ENCODE peak calls at places on chromosomes 12 and 14, in four cellular contexts. One of them, this sample, is unnamed.

GRCh38 chr14:32764131-32764530 is 174.5 kb upstream of the NPAS3 start:
- DNase-seq in endothelial cell of umbilical vein: no peak
- DNase-seq in HepG2: no peak
- DNase-seq in A549: no peak
- DNase-seq in this sample: no peak

GRCh38 chr12:13342971-13343370 is 146.4 kb downstream of the EMP1 start:
- DNase-seq in endothelial cell of umbilical vein: no peak
- DNase-seq in A549: no peak
- DNase-seq in HepG2: no peak
- DNase-seq in this sample: no peak

GRCh38 chr14:101926085-101926484 is 38.3 kb upstream of the DYNC1H1 start:
- DNase-seq in endothelial cell of umbilical vein: no peak
- DNase-seq in A549: no peak
- DNase-seq in HepG2: no peak
- DNase-seq in this sample: no peak

GRCh38 chr12:66403746-66404145 is 101.5 kb downstream of the HELB start:
- DNase-seq in A549: no peak
- DNase-seq in HepG2: no peak
- DNase-seq in endothelial cell of umbilical vein: no peak
- DNase-seq in this sample: no peak

GRCh38 chr12:880656-881055 is 68.8 kb downstream of the RAD52 start:
- DNase-seq in endothelial cell of umbilical vein: no peak
- DNase-seq in HepG2: no peak
- DNase-seq in A549: no peak
- DNase-seq in this sample: no peak

GRCh38 chr12:102167821-102168605 is 29.6 kb downstream of the PMCH start:
- DNase-seq in HepG2: no peak
- DNase-seq in A549: no peak
- DNase-seq in endothelial cell of umbilical vein: peak
- DNase-seq in this sample: no peak

GRCh38 chr12:120697344-120697743 is 10.4 kb downstream of the MLEC start:
- DNase-seq in endothelial cell of umbilical vein: no peak
- DNase-seq in HepG2: no peak
- DNase-seq in A549: no peak
- DNase-seq in this sample: no peak

GRCh38 chr14:103002578-103003350 is 54.6 kb downstream of the CDC42BPB start:
- DNase-seq in A549: no peak
- DNase-seq in HepG2: peak
- DNase-seq in endothelial cell of umbilical vein: no peak
- DNase-seq in this sample: peak

GRCh38 chr12:128879898-128880764 is 26.9 kb downstream of the GLT1D1 start:
- DNase-seq in A549: no peak
- DNase-seq in endothelial cell of umbilical vein: no peak
- DNase-seq in HepG2: no peak
- DNase-seq in this sample: no peak

GRCh38 chr14:89750206-89750867 is 204.2 kb downstream of the EFCAB11 start:
- DNase-seq in A549: no peak
- DNase-seq in HepG2: no peak
- DNase-seq in endothelial cell of umbilical vein: no peak
- DNase-seq in this sample: no peak

GRCh38 chr14:96126339-96126770 is 78.3 kb upstream of the BDKRB2 start:
- DNase-seq in HepG2: no peak
- DNase-seq in endothelial cell of umbilical vein: peak
- DNase-seq in A549: no peak
- DNase-seq in this sample: no peak

GRCh38 chr12:122094735-122095561 is 16.4 kb downstream of the MLXIP start:
- DNase-seq in HepG2: no peak
- DNase-seq in endothelial cell of umbilical vein: peak
- DNase-seq in A549: no peak
- DNase-seq in this sample: peak

GRCh38 chr12:127280393-127281275 is 986.3 kb upstream of the TMEM132C start:
- DNase-seq in HepG2: peak
- DNase-seq in endothelial cell of umbilical vein: no peak
- DNase-seq in A549: peak
- DNase-seq in this sample: no peak

GRCh38 chr12:68963456-68963859 is 30.5 kb upstream of the CPM start:
- DNase-seq in endothelial cell of umbilical vein: no peak
- DNase-seq in HepG2: no peak
- DNase-seq in A549: no peak
- DNase-seq in this sample: peak

GRCh38 chr12:89883630-89884364 is 175.2 kb upstream of the ATP2B1 start:
- DNase-seq in HepG2: no peak
- DNase-seq in endothelial cell of umbilical vein: peak
- DNase-seq in A549: no peak
- DNase-seq in this sample: no peak

GRCh38 chr14:71005076-71005475 is 97.8 kb downstream of the PCNX1 start:
- DNase-seq in A549: no peak
- DNase-seq in HepG2: no peak
- DNase-seq in endothelial cell of umbilical vein: no peak
- DNase-seq in this sample: no peak

GRCh38 chr12:55724226-55724939 is 4.2 kb downstream of the RDH5 start:
- DNase-seq in A549: peak
- DNase-seq in HepG2: peak
- DNase-seq in endothelial cell of umbilical vein: peak
- DNase-seq in this sample: peak

GRCh38 chr12:530308-530707 is 70.6 kb downstream of the B4GALNT3 start:
- DNase-seq in endothelial cell of umbilical vein: peak
- DNase-seq in HepG2: no peak
- DNase-seq in A549: no peak
- DNase-seq in this sample: no peak

GRCh38 chr12:10855807-10856206 is 6.5 kb upstream of the PRR4 start:
- DNase-seq in endothelial cell of umbilical vein: no peak
- DNase-seq in HepG2: no peak
- DNase-seq in A549: no peak
- DNase-seq in this sample: no peak

GRCh38 chr12:63319386-63319785 is 168.4 kb upstream of the AVPR1A start:
- DNase-seq in HepG2: no peak
- DNase-seq in endothelial cell of umbilical vein: no peak
- DNase-seq in A549: peak
- DNase-seq in this sample: peak

GRCh38 chr12:105334001-105334400 is 3.5 kb downstream of the C12orf75 start:
- DNase-seq in A549: no peak
- DNase-seq in endothelial cell of umbilical vein: no peak
- DNase-seq in HepG2: no peak
- DNase-seq in this sample: no peak

GRCh38 chr12:57057037-57057436 is 7.1 kb upstream of the MYO1A start:
- DNase-seq in endothelial cell of umbilical vein: no peak
- DNase-seq in A549: no peak
- DNase-seq in HepG2: no peak
- DNase-seq in this sample: no peak

GRCh38 chr14:96635850-96636249 is 133.7 kb downstream of the PAPOLA start:
- DNase-seq in A549: no peak
- DNase-seq in endothelial cell of umbilical vein: no peak
- DNase-seq in HepG2: no peak
- DNase-seq in this sample: no peak

GRCh38 chr14:104697892-104698583 is 8.6 kb downstream of the INF2 start:
- DNase-seq in A549: no peak
- DNase-seq in endothelial cell of umbilical vein: no peak
- DNase-seq in HepG2: no peak
- DNase-seq in this sample: no peak

GRCh38 chr12:132327351-132328171 is 1.8 kb downstream of the GALNT9 start:
- DNase-seq in HepG2: no peak
- DNase-seq in endothelial cell of umbilical vein: peak
- DNase-seq in A549: peak
- DNase-seq in this sample: peak

GRCh38 chr14:95519699-95520098 is 3.2 kb upstream of the SYNE3 start:
- DNase-seq in HepG2: no peak
- DNase-seq in endothelial cell of umbilical vein: peak
- DNase-seq in A549: no peak
- DNase-seq in this sample: peak

GRCh38 chr12:98653866-98654493 is 8.9 kb downstream of the APAF1 start:
- DNase-seq in HepG2: peak
- DNase-seq in A549: peak
- DNase-seq in endothelial cell of umbilical vein: peak
- DNase-seq in this sample: peak

GRCh38 chr12:67545298-67545697 is 103.2 kb upstream of the DYRK2 start:
- DNase-seq in endothelial cell of umbilical vein: no peak
- DNase-seq in HepG2: no peak
- DNase-seq in A549: no peak
- DNase-seq in this sample: peak

GRCh38 chr12:26539131-26539530 is 293.9 kb downstream of the ITPR2 start:
- DNase-seq in endothelial cell of umbilical vein: no peak
- DNase-seq in A549: no peak
- DNase-seq in HepG2: peak
- DNase-seq in this sample: no peak

GRCh38 chr12:22285871-22286270 is 48.6 kb downstream of the ST8SIA1 start:
- DNase-seq in HepG2: no peak
- DNase-seq in A549: no peak
- DNase-seq in endothelial cell of umbilical vein: no peak
- DNase-seq in this sample: no peak

GRCh38 chr12:123529636-123530035 is 3.9 kb downstream of the RILPL1 start:
- DNase-seq in A549: no peak
- DNase-seq in endothelial cell of umbilical vein: no peak
- DNase-seq in HepG2: no peak
- DNase-seq in this sample: no peak

GRCh38 chr14:72636871-72637270 is 257.0 kb downstream of the DPF3 start:
- DNase-seq in HepG2: no peak
- DNase-seq in endothelial cell of umbilical vein: no peak
- DNase-seq in A549: no peak
- DNase-seq in this sample: no peak

GRCh38 chr12:44972746-44973421 is 78.0 kb downstream of the DBX2 start:
- DNase-seq in endothelial cell of umbilical vein: peak
- DNase-seq in HepG2: peak
- DNase-seq in A549: peak
- DNase-seq in this sample: peak

DNA sequence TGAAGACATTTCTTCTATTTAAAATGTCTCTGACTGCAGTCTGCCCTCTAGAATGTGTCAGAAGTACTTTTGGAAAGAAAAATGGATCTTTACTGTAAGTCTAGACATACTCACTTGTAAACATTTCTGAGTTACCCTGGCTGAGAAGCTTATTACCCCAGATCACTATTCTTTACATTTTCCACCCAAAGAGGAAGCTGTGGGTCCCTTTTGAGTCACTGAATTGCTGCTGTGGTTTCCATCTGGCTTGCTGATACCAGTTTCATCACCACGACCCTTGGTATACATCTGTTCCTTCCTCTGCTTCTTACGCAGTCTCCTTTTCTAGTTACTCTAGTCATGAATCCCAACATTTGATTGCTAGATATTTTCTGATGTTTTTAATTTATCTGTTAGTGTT is 20.2 kb upstream of the CLEC4D start:
- DNase-seq in A549: no peak
- DNase-seq in endothelial cell of umbilical vein: no peak
- DNase-seq in HepG2: no peak
- DNase-seq in this sample: peak
- TF ChIP-seq MYC in A549: no peak
- TF ChIP-seq MYC in endothelial cell of umbilical vein: no peak
- TF ChIP-seq MYC in HepG2: no peak
- TF ChIP-seq MYC in this sample: no peak

GRCh38 chr14:50943261-50943942 is 881 bp downstream of the PYGL start:
- DNase-seq in endothelial cell of umbilical vein: peak
- DNase-seq in A549: peak
- DNase-seq in HepG2: peak
- DNase-seq in this sample: peak

GRCh38 chr14:50944647-50945413 is 547 bp upstream of the PYGL start:
- DNase-seq in endothelial cell of umbilical vein: peak
- DNase-seq in HepG2: peak
- DNase-seq in A549: peak
- DNase-seq in this sample: peak

GRCh38 chr14:50941151-50941550 is 3.1 kb downstream of the PYGL start:
- DNase-seq in endothelial cell of umbilical vein: no peak
- DNase-seq in A549: no peak
- DNase-seq in HepG2: no peak
- DNase-seq in this sample: no peak

GRCh38 chr14:50946234-50946935 is 2.1 kb upstream of the PYGL start:
- DNase-seq in A549: no peak
- DNase-seq in HepG2: peak
- DNase-seq in endothelial cell of umbilical vein: no peak
- DNase-seq in this sample: no peak

DNA sequence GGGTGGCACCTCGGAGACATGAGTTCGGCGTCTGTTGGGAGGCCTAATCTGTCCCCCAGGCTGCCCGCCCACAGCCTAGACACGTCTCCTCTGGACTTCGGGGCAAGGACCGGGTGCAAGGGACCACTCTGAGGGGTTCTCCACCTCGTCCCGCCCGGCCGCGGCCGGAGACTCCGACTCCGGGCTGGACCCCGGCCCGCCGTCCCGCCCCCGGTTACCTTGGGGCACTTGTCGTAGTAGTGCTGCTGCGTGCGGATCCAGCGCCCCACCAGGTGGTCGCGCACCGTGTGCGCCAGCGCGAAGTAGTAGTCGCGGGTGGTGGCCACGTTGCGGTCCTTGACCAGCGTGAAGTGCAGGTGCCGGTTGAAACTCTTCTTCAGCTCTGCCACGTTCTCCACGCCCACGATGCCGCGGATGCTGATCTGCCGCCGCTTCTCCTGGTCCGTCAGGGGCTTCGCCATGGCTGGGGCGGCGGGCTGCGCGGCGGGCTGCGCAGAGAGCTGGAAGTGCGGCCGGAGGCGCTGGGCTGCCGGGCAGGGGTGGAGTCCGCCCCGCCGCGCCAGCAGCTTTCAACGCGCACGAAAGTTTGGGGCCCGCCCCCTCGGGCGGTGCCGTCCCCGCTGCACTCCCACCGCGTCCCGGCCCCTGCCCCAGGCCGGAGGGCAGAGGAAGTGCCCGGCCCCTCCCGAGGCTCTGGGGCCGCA is at the start of gene PYGL:
- DNase-seq in A549: peak
- DNase-seq in HepG2: peak
- DNase-seq in endothelial cell of umbilical vein: peak
- DNase-seq in this sample: peak
- TF ChIP-seq MYC in A549: peak
- TF ChIP-seq MYC in HepG2: peak
- TF ChIP-seq MYC in endothelial cell of umbilical vein: no peak
- TF ChIP-seq MYC in this sample: peak

GRCh38 chr12:53006810-53007742 is 820 bp downstream of the EIF4B start:
- DNase-seq in HepG2: peak
- DNase-seq in endothelial cell of umbilical vein: peak
- DNase-seq in A549: peak
- DNase-seq in this sample: peak
- TF ChIP-seq MYC in HepG2: peak
- TF ChIP-seq MYC in endothelial cell of umbilical vein: peak
- TF ChIP-seq MYC in A549: peak
- TF ChIP-seq MYC in this sample: no peak

DNA sequence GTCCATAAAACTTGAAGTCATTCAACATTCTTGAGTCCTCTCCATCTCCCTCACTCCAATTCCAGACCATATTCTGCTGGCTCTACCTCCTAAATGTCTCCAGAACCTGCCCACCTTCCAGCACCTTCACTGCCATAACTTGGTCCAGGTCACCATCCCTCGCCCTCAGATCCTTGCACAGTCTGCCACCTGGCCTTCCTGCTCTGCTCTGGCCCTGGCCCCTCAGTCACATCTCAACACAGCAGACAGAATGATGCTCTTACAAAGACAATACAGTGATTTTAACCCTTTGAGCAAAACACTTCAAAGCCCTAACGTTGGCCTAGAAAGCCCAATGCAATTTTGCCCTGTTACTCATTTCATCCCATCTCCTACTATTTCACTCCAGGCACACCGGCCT is 81.8 kb upstream of the PDZRN4 start:
- DNase-seq in HepG2: no peak
- DNase-seq in A549: no peak
- DNase-seq in endothelial cell of umbilical vein: no peak
- DNase-seq in this sample: no peak
- TF ChIP-seq MYC in HepG2: no peak
- TF ChIP-seq MYC in A549: no peak
- TF ChIP-seq MYC in endothelial cell of umbilical vein: no peak
- TF ChIP-seq MYC in this sample: no peak

This sample was measured in NB4.